ENCODE peak calls at places on chromosome 21, in six cellular contexts. C is mucosa of descending colon, I is GM12865, J is ovary, Q is PC-3, D is spleen. Y is an unnamed sample.

GRCh38 chr21:40616377-40616704 is 230.6 kb downstream of the DSCAM start:
- DNase-seq in C (no peak), I (no peak), J (no peak), Q (no peak), D (no peak), Y (no peak)

GRCh38 chr21:44002511-44002910 is 9.6 kb upstream of the TRAPPC10 start:
- DNase-seq in C (no peak), I (no peak), J (no peak), Q (no peak), D (no peak), Y (no peak)

GRCh38 chr21:31366825-31367224 is 22.8 kb upstream of the TIAM1 start:
- DNase-seq in C (no peak), I (no peak), J (no peak), Q (peak), D (no peak), Y (no peak)

GRCh38 chr21:46100426-46100825 is 2.5 kb downstream of the COL6A2 start:
- DNase-seq in C (no peak), I (no peak), J (peak), Q (peak), D (no peak), Y (no peak)

GRCh38 chr21:39184050-39184980 is 1.1 kb upstream of the PSMG1 start:
- DNase-seq in C (no peak), I (peak), J (no peak), Q (peak), D (no peak), Y (no peak)

GRCh38 chr21:40658237-40658636 is 188.7 kb downstream of the DSCAM start:
- DNase-seq in C (no peak), I (no peak), J (no peak), Q (no peak), D (no peak), Y (no peak)

GRCh38 chr21:45364464-45365185 is 40.3 kb upstream of the COL18A1 start:
- DNase-seq in C (peak), I (no peak), J (no peak), Q (no peak), D (no peak), Y (peak)

GRCh38 chr21:33064623-33064996 is 5.3 kb upstream of the OLIG1 start:
- DNase-seq in C (no peak), I (no peak), J (no peak), Q (no peak), D (no peak), Y (no peak)

GRCh38 chr21:42495765-42496119 is 282 bp downstream of the RSPH1 start:
- DNase-seq in C (peak), I (no peak), J (no peak), Q (peak), D (no peak), Y (no peak)

GRCh38 chr21:29194847-29195246 is 64.4 kb downstream of the MAP3K7CL start:
- DNase-seq in C (no peak), I (no peak), J (no peak), Q (peak), D (no peak), Y (no peak)

GRCh38 chr21:45098867-45099266 is 24.5 kb downstream of the ADARB1 start:
- DNase-seq in C (peak), I (peak), J (no peak), Q (peak), D (no peak), Y (no peak)

GRCh38 chr21:23809573-23809972 is 1797.7 kb downstream of the MRPL39 start:
- DNase-seq in C (no peak), I (no peak), J (no peak), Q (no peak), D (no peak), Y (no peak)

GRCh38 chr21:15483138-15483780 is 246.5 kb upstream of the USP25 start:
- DNase-seq in C (peak), I (peak), J (peak), Q (peak), D (peak), Y (peak)

GRCh38 chr21:42837421-42838211 is 41.7 kb downstream of the WDR4 start:
- DNase-seq in C (no peak), I (no peak), J (peak), Q (no peak), D (peak), Y (peak)

GRCh38 chr21:8993943-8994639 is 1527.3 kb upstream of the TPTE start:
- DNase-seq in C (no peak), I (no peak), J (no peak), Q (peak), D (no peak), Y (no peak)

GRCh38 chr21:45308211-45309068 is 20.7 kb upstream of the POFUT2 start:
- DNase-seq in C (no peak), I (no peak), J (peak), Q (no peak), D (peak), Y (no peak)

GRCh38 chr21:15442743-15443142 is 287.0 kb upstream of the USP25 start:
- DNase-seq in C (no peak), I (no peak), J (no peak), Q (no peak), D (no peak), Y (no peak)

GRCh38 chr21:45469273-45470086 is 64.5 kb downstream of the COL18A1 start:
- DNase-seq in C (no peak), I (no peak), J (no peak), Q (no peak), D (peak), Y (no peak)

GRCh38 chr21:44509539-44509938 is 30.5 kb downstream of the KRTAP10-1 start:
- DNase-seq in C (peak), I (peak), J (no peak), Q (peak), D (no peak), Y (no peak)

GRCh38 chr21:28334407-28334806 is 658.3 kb downstream of the LTN1 start:
- DNase-seq in C (no peak), I (peak), J (no peak), Q (peak), D (no peak), Y (no peak)

GRCh38 chr21:37742115-37742514 is 174.1 kb downstream of the KCNJ6 start:
- DNase-seq in C (no peak), I (peak), J (no peak), Q (no peak), D (no peak), Y (no peak)

GRCh38 chr21:35649186-35649585 is 411.1 kb downstream of the SETD4 start:
- DNase-seq in C (no peak), I (no peak), J (no peak), Q (peak), D (no peak), Y (no peak)

GRCh38 chr21:35651166-35651565 is 409.2 kb downstream of the SETD4 start:
- DNase-seq in C (no peak), I (no peak), J (no peak), Q (no peak), D (no peak), Y (no peak)

GRCh38 chr21:35646606-35647005 is 413.7 kb downstream of the SETD4 start:
- DNase-seq in C (no peak), I (no peak), J (no peak), Q (no peak), D (no peak), Y (no peak)

GRCh38 chr21:35652196-35652595 is 408.1 kb downstream of the SETD4 start:
- DNase-seq in C (no peak), I (no peak), J (no peak), Q (no peak), D (no peak), Y (no peak)

GRCh38 chr21:35648512-35648911 is 411.8 kb downstream of the SETD4 start:
- DNase-seq in C (no peak), I (peak), J (no peak), Q (peak), D (no peak), Y (no peak)
- TF ChIP-seq CTCF in C (no peak), I (no peak), J (no peak), Q (peak), D (no peak), Y (no peak)

GRCh38 chr21:34367320-34367935 is 3.6 kb downstream of the KCNE2 start:
- DNase-seq in C (peak), I (peak), J (peak), Q (peak), D (no peak), Y (no peak)
- TF ChIP-seq CTCF in C (peak), I (peak), J (peak), Q (peak), D (peak), Y (peak)

DNA sequence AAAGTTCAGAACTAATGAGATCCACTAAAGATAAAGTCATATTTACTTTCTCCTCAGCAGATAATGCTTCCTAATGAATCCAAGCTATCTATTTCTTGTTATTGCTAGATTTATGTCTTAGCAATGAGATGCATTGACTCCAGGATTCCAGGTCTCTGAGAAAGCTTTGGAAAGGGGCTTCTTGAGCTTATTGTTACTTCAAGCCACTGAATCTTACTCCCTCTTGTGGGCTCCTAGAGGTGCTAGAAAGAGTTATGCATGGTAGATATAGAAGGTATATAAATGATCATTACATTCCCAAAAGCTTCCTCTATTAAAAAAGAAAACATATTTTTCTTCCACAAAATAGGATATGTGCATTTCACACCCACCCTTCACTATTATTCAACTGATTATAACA is 246.4 kb upstream of the ADAMTS5 start:
- DNase-seq in C (no peak), I (no peak), J (no peak), Q (peak), D (no peak), Y (no peak)
- TF ChIP-seq CTCF in C (no peak), I (no peak), J (no peak), Q (peak), D (no peak), Y (no peak)

GRCh38 chr21:16488042-16488441 is 758.3 kb downstream of the USP25 start:
- DNase-seq in C (no peak), I (no peak), J (no peak), Q (no peak), D (no peak), Y (no peak)
- TF ChIP-seq CTCF in C (no peak), I (no peak), J (no peak), Q (no peak), D (no peak), Y (no peak)

GRCh38 chr21:21921410-21922232 is 923.4 kb downstream of the NCAM2 start:
- DNase-seq in C (peak), I (peak), J (no peak), Q (peak), D (no peak), Y (no peak)
- TF ChIP-seq CTCF in C (peak), I (peak), J (no peak), Q (peak), D (no peak), Y (peak)

DNA sequence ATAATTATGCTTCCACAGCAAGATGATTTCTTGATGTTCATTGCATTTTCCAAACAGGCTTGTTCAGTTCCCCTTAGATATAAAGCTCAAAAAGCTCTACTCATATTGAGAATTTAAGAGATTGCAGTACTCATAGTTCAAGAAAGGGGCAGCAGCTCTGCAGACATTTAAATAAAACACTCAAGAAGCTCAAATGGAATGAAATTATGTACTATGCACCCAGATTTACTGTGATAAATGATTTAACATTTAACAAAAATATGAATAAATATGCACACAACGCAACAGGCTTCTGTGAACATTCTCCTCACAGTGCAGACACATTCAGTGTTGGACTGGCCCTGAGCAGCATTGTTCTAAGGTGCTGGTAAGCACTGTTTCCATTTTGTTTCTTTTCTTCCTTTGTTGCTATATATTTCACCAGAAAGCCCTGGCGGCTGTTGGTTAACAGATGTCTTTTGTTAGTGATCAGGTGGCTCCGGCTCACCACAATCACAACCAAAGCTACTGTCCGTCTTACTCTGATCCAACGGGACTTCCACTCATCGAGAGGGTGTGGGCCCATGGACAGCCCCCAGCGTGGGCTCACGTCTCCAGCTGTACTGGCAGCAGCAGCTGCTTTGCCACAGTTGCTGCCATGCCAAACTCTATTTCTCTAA is 1440.3 kb downstream of the NCAM2 start:
- DNase-seq in C (no peak), I (no peak), J (no peak), Q (no peak), D (no peak), Y (no peak)
- TF ChIP-seq CTCF in C (no peak), I (no peak), J (no peak), Q (peak), D (no peak), Y (no peak)

GRCh38 chr21:18954415-18954972 is 550.9 kb upstream of the TMPRSS15 start:
- DNase-seq in C (peak), I (no peak), J (no peak), Q (no peak), D (no peak), Y (no peak)

GRCh38 chr21:18950045-18950740 is 546.6 kb upstream of the TMPRSS15 start:
- DNase-seq in C (no peak), I (no peak), J (no peak), Q (peak), D (no peak), Y (no peak)

DNA sequence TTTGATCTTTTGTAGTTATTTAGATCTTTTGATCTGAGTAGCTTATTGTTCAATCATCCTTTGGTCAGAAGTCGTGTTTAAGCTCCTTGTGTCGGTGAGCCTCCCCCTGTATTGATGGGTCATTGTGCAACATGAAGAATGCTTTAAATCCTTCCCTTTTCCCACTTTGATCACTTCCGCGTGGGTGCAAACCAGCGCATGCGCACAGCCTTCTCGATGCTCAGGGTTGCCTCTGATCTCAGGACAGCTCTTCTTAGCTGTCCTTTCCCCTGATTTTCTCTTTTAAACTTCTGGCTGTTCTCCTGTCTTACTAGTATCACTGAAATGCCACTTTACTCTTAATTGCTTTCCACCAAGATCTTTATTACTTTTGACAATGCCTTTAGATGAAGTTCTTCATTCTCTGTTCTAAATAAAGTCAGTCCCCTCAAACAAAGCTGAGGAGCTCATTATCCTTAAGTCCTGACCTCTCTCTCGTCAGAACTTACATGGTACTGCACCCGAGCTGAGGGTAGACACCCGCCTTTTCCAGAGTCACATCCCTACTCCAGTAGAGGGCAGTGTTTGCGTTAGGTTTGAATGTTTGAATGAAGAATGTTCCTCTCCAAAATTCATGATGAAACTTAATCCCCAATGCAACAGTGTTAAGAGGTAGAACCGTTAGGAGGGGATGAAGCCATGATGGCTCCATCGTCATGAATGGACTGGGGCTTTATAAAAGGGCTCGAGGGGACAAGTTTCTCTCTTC is 547.9 kb upstream of the TMPRSS15 start:
- DNase-seq in C (peak), I (peak), J (no peak), Q (peak), D (no peak), Y (no peak)
- TF ChIP-seq CTCF in C (peak), I (no peak), J (no peak), Q (peak), D (peak), Y (no peak)

Y was measured in uterus.